ENCODE peak calls at places on chromosome 17, in eight cellular contexts. C is stomach, K is tibial nerve, Z is ascending aorta, O is OCI-LY7, N is uterus, J is B cell, R is fibroblast of pulmonary artery. L is an unnamed sample.

GRCh38 chr17:66541461-66542182 is 239.2 kb downstream of the PRKCA start:
- DNase-seq in C (no peak), K (no peak), Z (no peak), O (peak), N (no peak), J (no peak), R (peak), L (no peak)

GRCh38 chr17:78595135-78595810 is 18.1 kb upstream of the DNAH17 start:
- DNase-seq in C (no peak), K (no peak), Z (no peak), O (no peak), N (no peak), J (no peak), R (no peak), L (no peak)

GRCh38 chr17:58783380-58783779 is 27.7 kb downstream of the PPM1E start:
- DNase-seq in C (no peak), K (no peak), Z (no peak), O (no peak), N (no peak), J (no peak), R (peak), L (no peak)

GRCh38 chr17:79830303-79830702 is 8.9 kb downstream of the CBX4 start:
- DNase-seq in C (no peak), K (no peak), Z (no peak), O (no peak), N (no peak), J (no peak), R (no peak), L (no peak)

GRCh38 chr17:41689497-41690299 is 1.0 kb downstream of the EIF1 start:
- DNase-seq in C (no peak), K (peak), Z (no peak), O (peak), N (no peak), J (peak), R (peak), L (peak)

GRCh38 chr17:28983286-28984240 is 22.3 kb downstream of the SEZ6 start:
- DNase-seq in C (no peak), K (no peak), Z (no peak), O (no peak), N (no peak), J (no peak), R (peak), L (no peak)

GRCh38 chr17:16215002-16215272 is 397 bp downstream of the NCOR1 start:
- DNase-seq in C (peak), K (peak), Z (no peak), O (peak), N (no peak), J (peak), R (peak), L (no peak)

GRCh38 chr17:3411070-3411469 is at the start of gene OR3A3:
- DNase-seq in C (no peak), K (no peak), Z (no peak), O (no peak), N (no peak), J (no peak), R (no peak), L (no peak)

GRCh38 chr17:15967706-15968399 is 22.9 kb downstream of the ADORA2B start:
- DNase-seq in C (no peak), K (no peak), Z (no peak), O (no peak), N (no peak), J (no peak), R (no peak), L (no peak)

GRCh38 chr17:75633484-75634375 is 496 bp downstream of the SMIM5 start:
- DNase-seq in C (peak), K (peak), Z (peak), O (peak), N (peak), J (peak), R (peak), L (peak)

GRCh38 chr17:76659928-76660614 is 16.5 kb upstream of the ST6GALNAC1 start:
- DNase-seq in C (no peak), K (no peak), Z (no peak), O (no peak), N (no peak), J (no peak), R (peak), L (no peak)

GRCh38 chr17:13212861-13213260 is 195.0 kb upstream of the ELAC2 start:
- DNase-seq in C (no peak), K (no peak), Z (no peak), O (no peak), N (no peak), J (no peak), R (no peak), L (no peak)

GRCh38 chr17:49976163-49976827 is 7.3 kb downstream of the DLX4 start:
- DNase-seq in C (no peak), K (no peak), Z (no peak), O (no peak), N (no peak), J (no peak), R (no peak), L (no peak)

GRCh38 chr17:16886655-16887322 is 85.1 kb downstream of the TNFRSF13B start:
- DNase-seq in C (no peak), K (no peak), Z (no peak), O (no peak), N (no peak), J (no peak), R (no peak), L (no peak)

GRCh38 chr17:28675980-28676379 is 14.0 kb downstream of the SUPT6H start:
- DNase-seq in C (no peak), K (no peak), Z (no peak), O (peak), N (no peak), J (no peak), R (no peak), L (no peak)

GRCh38 chr17:57735707-57736106 is 9.4 kb downstream of the CCDC182 start:
- DNase-seq in C (no peak), K (no peak), Z (no peak), O (peak), N (no peak), J (no peak), R (no peak), L (no peak)

GRCh38 chr17:80287038-80287437 is 26.4 kb downstream of the RNF213 start:
- DNase-seq in C (no peak), K (no peak), Z (no peak), O (no peak), N (no peak), J (no peak), R (peak), L (no peak)

GRCh38 chr17:78029697-78030096 is 71.2 kb downstream of the TNRC6C start:
- DNase-seq in C (no peak), K (no peak), Z (no peak), O (no peak), N (no peak), J (no peak), R (no peak), L (no peak)

GRCh38 chr17:31561469-31562412 is 170.3 kb downstream of the RAB11FIP4 start:
- DNase-seq in C (no peak), K (no peak), Z (no peak), O (peak), N (peak), J (no peak), R (peak), L (no peak)

GRCh38 chr17:75231071-75231470 is 25.6 kb downstream of the NUP85 start:
- DNase-seq in C (no peak), K (no peak), Z (no peak), O (no peak), N (no peak), J (no peak), R (no peak), L (no peak)

GRCh38 chr17:7631398-7632380 is 1.8 kb downstream of the SHBG start:
- DNase-seq in C (no peak), K (no peak), Z (no peak), O (no peak), N (no peak), J (no peak), R (no peak), L (no peak)

GRCh38 chr17:32819787-32820186 is 57.1 kb downstream of the MYO1D start:
- DNase-seq in C (no peak), K (no peak), Z (no peak), O (no peak), N (no peak), J (no peak), R (no peak), L (no peak)

GRCh38 chr17:7712111-7712771 is 5.3 kb upstream of the DNAH2 start:
- DNase-seq in C (no peak), K (no peak), Z (no peak), O (peak), N (no peak), J (no peak), R (no peak), L (no peak)

GRCh38 chr17:27414271-27414670 is 42.0 kb upstream of the KSR1 start:
- DNase-seq in C (no peak), K (no peak), Z (no peak), O (no peak), N (no peak), J (no peak), R (no peak), L (no peak)

GRCh38 chr17:27414686-27415085 is 41.6 kb upstream of the KSR1 start:
- DNase-seq in C (no peak), K (no peak), Z (no peak), O (no peak), N (no peak), J (no peak), R (no peak), L (no peak)

GRCh38 chr17:27413295-27413694 is 43.0 kb upstream of the KSR1 start:
- DNase-seq in C (no peak), K (no peak), Z (no peak), O (no peak), N (no peak), J (no peak), R (no peak), L (no peak)

GRCh38 chr17:27415090-27415795 is 41.0 kb upstream of the KSR1 start:
- DNase-seq in C (no peak), K (no peak), Z (no peak), O (no peak), N (no peak), J (no peak), R (no peak), L (no peak)

GRCh38 chr17:27413792-27414191 is 42.5 kb upstream of the KSR1 start:
- DNase-seq in C (no peak), K (no peak), Z (no peak), O (peak), N (no peak), J (no peak), R (no peak), L (no peak)
- TF ChIP-seq CTCF in C (no peak), K (no peak), Z (no peak), O (no peak), N (no peak), J (no peak), R (no peak), L (no peak)

DNA sequence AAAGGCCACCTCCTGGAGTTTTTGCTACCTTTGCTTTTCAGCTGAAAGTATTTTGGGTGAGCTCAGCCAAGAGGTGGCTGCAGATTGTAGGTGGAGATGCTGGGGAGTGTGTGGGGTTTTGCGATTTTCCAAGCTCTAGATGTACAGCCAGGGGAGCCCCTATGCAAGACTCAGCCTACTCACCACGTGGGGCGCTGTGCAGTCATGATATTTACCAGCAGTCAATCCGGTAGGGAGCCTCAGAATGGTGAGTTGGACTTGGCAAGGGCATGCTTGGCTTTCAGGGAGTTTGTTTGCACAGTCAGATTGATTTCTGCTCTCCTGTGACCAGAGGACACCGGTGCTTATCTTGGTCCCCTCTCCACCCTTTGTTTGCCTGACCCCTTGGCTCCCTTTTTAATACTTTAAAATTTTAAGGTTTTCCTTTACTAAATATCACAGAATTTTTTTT is 175.3 kb downstream of the UTP18 start:
- DNase-seq in C (peak), K (peak), Z (no peak), O (peak), N (no peak), J (no peak), R (peak), L (no peak)
- TF ChIP-seq CTCF in C (peak), K (no peak), Z (no peak), O (peak), N (no peak), J (no peak), R (peak), L (no peak)

GRCh38 chr17:44354582-44355309 is 8.9 kb downstream of the FAM171A2 start:
- DNase-seq in C (no peak), K (no peak), Z (no peak), O (peak), N (peak), J (peak), R (no peak), L (no peak)
- TF ChIP-seq CTCF in C (no peak), K (no peak), Z (no peak), O (peak), N (peak), J (peak), R (no peak), L (peak)

DNA sequence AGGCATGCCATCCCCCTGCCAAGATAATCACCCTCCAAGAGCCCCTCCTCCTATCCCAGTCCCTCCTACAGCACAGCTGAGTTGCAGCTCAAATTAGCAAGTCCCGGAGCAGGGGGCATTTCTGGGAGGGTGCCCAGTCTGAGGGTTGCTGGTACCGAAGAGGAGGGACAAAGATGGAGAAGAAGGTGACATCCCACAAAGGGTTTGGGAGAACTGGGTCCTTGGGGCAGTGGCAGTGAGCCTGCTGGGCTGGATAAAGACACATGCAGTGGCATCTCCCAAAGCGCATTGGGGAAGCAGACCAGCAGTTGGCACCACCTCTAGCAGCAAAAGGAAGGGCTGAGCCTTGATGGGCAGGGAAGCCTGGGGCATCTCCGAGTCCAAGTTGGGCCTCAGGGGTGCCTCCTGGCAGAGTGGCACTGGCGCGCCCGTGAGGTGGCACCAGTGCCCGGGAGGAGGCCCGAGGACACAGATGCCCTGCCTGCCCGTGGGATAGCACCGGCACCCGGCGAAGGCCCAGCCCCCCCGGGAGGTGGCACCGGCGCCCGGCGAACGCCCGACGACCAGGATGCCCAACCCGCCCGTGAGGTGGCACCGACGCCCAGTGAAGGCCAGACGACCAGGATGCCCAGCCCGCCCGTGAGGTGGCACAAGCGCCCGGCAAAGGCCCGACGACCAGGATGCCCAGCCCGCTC is 622 bp downstream of the TOM1L2 start:
- DNase-seq in C (peak), K (peak), Z (no peak), O (no peak), N (peak), J (no peak), R (no peak), L (no peak)
- TF ChIP-seq CTCF in C (no peak), K (no peak), Z (no peak), O (no peak), N (no peak), J (no peak), R (no peak), L (no peak)

GRCh38 chr17:81440511-81441244 is 45.4 kb downstream of the BAHCC1 start:
- DNase-seq in C (no peak), K (no peak), Z (no peak), O (peak), N (no peak), J (no peak), R (no peak), L (no peak)
- TF ChIP-seq CTCF in C (no peak), K (no peak), Z (no peak), O (peak), N (no peak), J (no peak), R (peak), L (peak)

DNA sequence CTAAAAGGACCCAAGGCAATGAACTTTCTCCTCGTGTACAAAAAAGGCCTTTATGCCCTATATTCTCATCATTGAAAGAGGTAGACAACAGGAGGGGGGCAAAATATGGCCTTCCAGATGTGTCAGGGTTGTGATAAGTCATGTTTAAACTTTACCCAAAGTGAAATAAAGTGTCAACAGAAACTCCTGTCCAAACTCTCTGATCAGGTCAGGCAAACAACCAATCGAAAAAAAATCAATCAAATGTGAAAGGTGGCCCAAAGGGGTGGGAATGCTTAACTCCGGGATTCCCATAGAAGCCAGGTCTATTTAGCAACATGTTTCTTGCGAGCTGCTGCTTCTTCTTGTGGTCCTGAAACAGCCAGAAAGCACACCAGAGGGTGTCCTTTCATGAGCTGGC is 49.5 kb upstream of the SOX9 start:
- DNase-seq in C (no peak), K (no peak), Z (no peak), O (no peak), N (no peak), J (no peak), R (no peak), L (no peak)
- TF ChIP-seq CTCF in C (no peak), K (no peak), Z (no peak), O (no peak), N (no peak), J (no peak), R (no peak), L (no peak)